ENCODE peak calls at places on chromosomes 1 and 21, in eight cellular contexts. L is endothelial cell of umbilical vein, X is upper lobe of left lung, D is tibial nerve, R is esophagus muscularis mucosa, O is GM12891, E is thyroid gland, F is A549. V is an unnamed sample.

GRCh38 chr21:45543710-45544448 is 1.6 kb upstream of the SLC19A1 start:
- DNase-seq in L (no peak), X (peak), D (no peak), R (no peak), O (no peak), E (no peak), F (no peak), V (no peak)

GRCh38 chr1:21903638-21904474 is 33.3 kb downstream of the HSPG2 start:
- DNase-seq in L (peak), X (no peak), D (no peak), R (no peak), O (no peak), E (no peak), F (no peak), V (no peak)

GRCh38 chr1:106038260-106038659 is 1018.2 kb upstream of the PRMT6 start:
- DNase-seq in L (no peak), X (no peak), D (no peak), R (no peak), O (no peak), E (no peak), F (no peak), V (no peak)

GRCh38 chr1:224302947-224303346 is 27.0 kb downstream of the NVL start:
- DNase-seq in L (no peak), X (no peak), D (no peak), R (no peak), O (no peak), E (no peak), F (no peak), V (no peak)

GRCh38 chr1:88890790-88891317 is 513 bp downstream of the GTF2B start:
- DNase-seq in L (peak), X (peak), D (no peak), R (no peak), O (no peak), E (peak), F (no peak), V (no peak)

GRCh38 chr1:214044438-214045214 is 56.9 kb downstream of the PROX1 start:
- DNase-seq in L (no peak), X (no peak), D (no peak), R (no peak), O (no peak), E (peak), F (peak), V (no peak)

GRCh38 chr1:2594001-2594640 is 7.5 kb downstream of the PRXL2B start:
- DNase-seq in L (peak), X (peak), D (no peak), R (no peak), O (peak), E (peak), F (no peak), V (no peak)

GRCh38 chr1:245105815-245106410 is 48.9 kb upstream of the KIF26B start:
- DNase-seq in L (no peak), X (no peak), D (no peak), R (no peak), O (no peak), E (no peak), F (no peak), V (no peak)

GRCh38 chr21:41133896-41134522 is 34.0 kb upstream of the BACE2 start:
- DNase-seq in L (peak), X (no peak), D (no peak), R (no peak), O (peak), E (no peak), F (peak), V (no peak)

GRCh38 chr1:205472737-205473565 is 17.1 kb upstream of the BLACAT1 start:
- DNase-seq in L (no peak), X (no peak), D (no peak), R (no peak), O (no peak), E (no peak), F (no peak), V (no peak)

GRCh38 chr1:103527331-103527730 is 1.8 kb downstream of the RNPC3 start:
- DNase-seq in L (no peak), X (no peak), D (no peak), R (no peak), O (no peak), E (no peak), F (no peak), V (no peak)

GRCh38 chr1:233791372-233791703 is 113.1 kb upstream of the SLC35F3 start:
- DNase-seq in L (no peak), X (no peak), D (no peak), R (no peak), O (no peak), E (no peak), F (no peak), V (no peak)

GRCh38 chr1:241518447-241519307 is 878 bp downstream of the FH start:
- DNase-seq in L (peak), X (peak), D (no peak), R (no peak), O (no peak), E (peak), F (no peak), V (no peak)

GRCh38 chr1:237736372-237737029 is 154.2 kb downstream of the ZP4 start:
- DNase-seq in L (no peak), X (no peak), D (no peak), R (no peak), O (peak), E (no peak), F (peak), V (no peak)

GRCh38 chr1:12112711-12113161 is 49.6 kb downstream of the TNFRSF8 start:
- DNase-seq in L (no peak), X (no peak), D (no peak), R (no peak), O (no peak), E (no peak), F (no peak), V (no peak)

GRCh38 chr1:21329209-21329844 is 39.1 kb upstream of the ECE1 start:
- DNase-seq in L (no peak), X (no peak), D (no peak), R (no peak), O (no peak), E (no peak), F (no peak), V (no peak)

GRCh38 chr1:224632381-224632871 is 16.3 kb downstream of the CNIH3 start:
- DNase-seq in L (peak), X (no peak), D (no peak), R (no peak), O (no peak), E (no peak), F (no peak), V (no peak)

GRCh38 chr1:84753516-84754375 is 63.5 kb upstream of the SSX2IP start:
- DNase-seq in L (peak), X (peak), D (peak), R (peak), O (peak), E (peak), F (peak), V (peak)

GRCh38 chr1:231374394-231374793 is 36.3 kb downstream of the SPRTN start:
- DNase-seq in L (no peak), X (no peak), D (no peak), R (no peak), O (no peak), E (no peak), F (no peak), V (no peak)

GRCh38 chr1:171173069-171173468 is 12.0 kb upstream of the FMO2 start:
- DNase-seq in L (no peak), X (no peak), D (no peak), R (no peak), O (no peak), E (no peak), F (no peak), V (no peak)

GRCh38 chr1:3670823-3671251 is 18.5 kb downstream of the TP73 start:
- DNase-seq in L (no peak), X (peak), D (no peak), R (no peak), O (no peak), E (no peak), F (no peak), V (no peak)

GRCh38 chr1:61352845-61353435 is 270.6 kb downstream of the NFIA start:
- DNase-seq in L (no peak), X (no peak), D (no peak), R (no peak), O (no peak), E (no peak), F (no peak), V (no peak)

GRCh38 chr1:74587888-74588287 is 75.5 kb upstream of the LRRC53 start:
- DNase-seq in L (no peak), X (no peak), D (no peak), R (no peak), O (no peak), E (no peak), F (no peak), V (no peak)

GRCh38 chr1:56073614-56074356 is 505.6 kb downstream of the PLPP3 start:
- DNase-seq in L (peak), X (peak), D (peak), R (no peak), O (no peak), E (peak), F (no peak), V (no peak)

GRCh38 chr1:8424539-8425116 is 106.7 kb downstream of the SLC45A1 start:
- DNase-seq in L (peak), X (peak), D (no peak), R (no peak), O (no peak), E (peak), F (peak), V (no peak)

GRCh38 chr1:42966688-42967609 is 8.3 kb upstream of the SLC2A1 start:
- DNase-seq in L (peak), X (peak), D (no peak), R (no peak), O (no peak), E (peak), F (peak), V (peak)

GRCh38 chr1:27513521-27513920 is 23.6 kb upstream of the WASF2 start:
- DNase-seq in L (no peak), X (no peak), D (no peak), R (no peak), O (no peak), E (no peak), F (no peak), V (no peak)

GRCh38 chr1:2985694-2986548 is 35.3 kb upstream of the ACTRT2 start:
- DNase-seq in L (no peak), X (no peak), D (no peak), R (no peak), O (no peak), E (no peak), F (no peak), V (no peak)

GRCh38 chr1:213693864-213694263 is 293.9 kb upstream of the PROX1 start:
- DNase-seq in L (no peak), X (no peak), D (no peak), R (no peak), O (no peak), E (no peak), F (no peak), V (no peak)

GRCh38 chr1:33277488-33278084 is 21.3 kb downstream of the ZNF362 start:
- DNase-seq in L (no peak), X (no peak), D (no peak), R (no peak), O (no peak), E (no peak), F (no peak), V (no peak)

GRCh38 chr1:206748348-206749034 is 22.1 kb upstream of the IL19 start:
- DNase-seq in L (peak), X (no peak), D (no peak), R (no peak), O (no peak), E (no peak), F (no peak), V (no peak)
- TF ChIP-seq POLR2A in L (no peak), X (no peak), D (no peak), R (no peak), O (no peak), E (no peak), F (no peak), V (no peak)

GRCh38 chr1:200912737-200913407 is 18.2 kb downstream of the INAVA start:
- DNase-seq in L (no peak), X (no peak), D (no peak), R (no peak), O (no peak), E (no peak), F (no peak), V (no peak)
- TF ChIP-seq POLR2A in L (no peak), X (no peak), D (no peak), R (no peak), O (no peak), E (no peak), F (no peak), V (no peak)

GRCh38 chr1:6613361-6614018 is at the start of gene PHF13:
- DNase-seq in L (peak), X (peak), D (peak), R (peak), O (peak), E (peak), F (peak), V (peak)

GRCh38 chr1:6614019-6614952 is 755 bp downstream of the PHF13 start:
- DNase-seq in L (peak), X (peak), D (no peak), R (no peak), O (peak), E (peak), F (no peak), V (no peak)

GRCh38 chr1:6614953-6615785 is 1.6 kb downstream of the PHF13 start:
- DNase-seq in L (no peak), X (no peak), D (no peak), R (no peak), O (no peak), E (peak), F (no peak), V (no peak)

DNA sequence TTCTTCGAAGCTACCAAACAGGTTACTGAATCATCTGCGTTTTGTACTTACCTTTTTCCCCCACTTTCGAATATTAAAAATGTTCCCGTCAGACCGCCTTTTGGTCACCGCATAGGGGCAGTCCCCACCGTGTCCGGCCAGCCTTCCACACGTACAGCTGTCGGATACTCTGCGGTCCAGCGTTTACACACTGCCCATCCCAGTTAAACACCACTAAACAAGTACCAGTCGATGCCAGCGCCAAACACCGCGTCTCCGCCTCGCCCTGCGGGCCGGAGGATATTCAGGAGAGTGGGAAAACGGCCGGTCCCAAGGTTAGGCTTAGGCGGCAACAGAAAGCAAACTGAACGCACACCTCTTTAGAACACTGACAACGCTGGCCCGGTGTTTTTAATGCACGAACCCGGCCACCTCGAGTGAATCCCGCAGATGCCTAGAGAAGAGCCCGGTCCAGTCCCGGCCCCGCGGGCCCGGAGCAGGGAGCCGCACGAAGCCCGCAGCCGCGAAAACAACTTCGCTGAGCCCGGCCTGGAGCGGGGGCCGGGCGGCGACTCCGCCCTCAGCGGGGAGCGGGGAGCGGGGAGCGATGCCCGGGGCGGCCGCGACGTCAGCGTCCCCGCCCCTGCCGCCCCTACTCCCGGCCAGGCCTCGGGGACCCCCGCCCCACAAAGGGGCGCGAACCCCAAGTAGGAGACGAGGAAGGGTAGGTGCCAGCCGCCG is 730 bp upstream of the PHF13 start:
- DNase-seq in L (peak), X (peak), D (no peak), R (no peak), O (peak), E (peak), F (peak), V (peak)
- TF ChIP-seq POLR2A in L (no peak), X (peak), D (peak), R (peak), O (no peak), E (peak), F (no peak), V (peak)

GRCh38 chr1:112196731-112197130 is 199.3 kb upstream of the CTTNBP2NL start:
- DNase-seq in L (no peak), X (no peak), D (no peak), R (no peak), O (no peak), E (no peak), F (no peak), V (no peak)
- TF ChIP-seq POLR2A in L (no peak), X (no peak), D (no peak), R (no peak), O (no peak), E (no peak), F (no peak), V (no peak)

GRCh38 chr1:46194641-46195179 is 3.5 kb downstream of the POMGNT1 start:
- DNase-seq in L (no peak), X (no peak), D (no peak), R (no peak), O (no peak), E (peak), F (no peak), V (no peak)
- TF ChIP-seq POLR2A in L (no peak), X (no peak), D (no peak), R (no peak), O (no peak), E (no peak), F (no peak), V (no peak)

GRCh38 chr1:180535418-180535999 is 23.3 kb upstream of the OVAAL start:
- DNase-seq in L (no peak), X (no peak), D (no peak), R (no peak), O (no peak), E (no peak), F (no peak), V (no peak)

GRCh38 chr1:180530501-180530900 is 28.1 kb upstream of the ACBD6 start:
- DNase-seq in L (peak), X (peak), D (no peak), R (no peak), O (no peak), E (peak), F (peak), V (peak)

GRCh38 chr1:180534199-180534598 is 24.6 kb upstream of the OVAAL start:
- DNase-seq in L (no peak), X (no peak), D (no peak), R (no peak), O (no peak), E (no peak), F (no peak), V (no peak)

GRCh38 chr1:180532854-180533253 is 25.9 kb upstream of the OVAAL start:
- DNase-seq in L (no peak), X (no peak), D (no peak), R (no peak), O (no peak), E (no peak), F (no peak), V (no peak)

DNA sequence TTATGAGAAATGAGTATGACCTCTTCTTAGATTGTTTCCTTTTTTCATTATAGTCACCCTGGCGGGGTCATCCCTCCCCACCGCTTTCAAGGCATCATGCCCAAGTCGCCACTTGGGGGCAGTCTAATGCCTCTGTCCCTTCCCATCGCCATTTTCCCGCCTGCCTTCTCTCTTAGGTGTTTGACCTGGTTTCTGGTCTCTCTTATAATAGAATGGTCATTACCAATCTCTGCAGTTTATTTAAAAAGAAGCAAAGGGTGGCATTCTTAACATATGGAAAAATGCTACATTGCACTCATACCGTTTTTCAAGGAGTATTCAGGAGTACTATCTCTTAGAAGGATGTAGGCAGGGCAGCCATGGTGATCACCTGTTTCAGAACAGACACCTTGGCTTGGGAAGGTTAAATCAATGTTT is 25.2 kb upstream of the OVAAL start:
- DNase-seq in L (peak), X (peak), D (peak), R (no peak), O (peak), E (peak), F (peak), V (peak)
- TF ChIP-seq POLR2A in L (no peak), X (no peak), D (no peak), R (no peak), O (no peak), E (no peak), F (no peak), V (no peak)

DNA sequence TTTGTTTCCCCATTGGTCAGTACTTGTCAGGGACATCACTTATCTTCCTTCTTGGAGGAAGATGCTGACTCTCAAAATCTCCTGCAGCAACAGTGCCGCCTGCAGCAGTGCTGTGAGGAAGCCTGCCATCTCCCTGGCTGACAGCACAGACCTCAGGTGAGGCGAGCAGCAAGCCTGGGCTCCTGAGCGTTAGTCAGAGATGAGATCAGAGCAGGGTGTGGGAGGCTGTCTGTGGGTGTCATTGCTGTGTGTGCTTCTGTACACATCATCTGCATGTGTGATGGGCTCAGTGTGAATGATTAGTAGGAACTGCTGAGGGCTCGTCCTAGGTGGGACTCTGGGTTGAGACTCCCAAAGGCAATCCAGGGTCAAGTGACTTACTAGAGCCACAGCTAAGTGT is 6.1 kb downstream of the STRIP1 start:
- DNase-seq in L (no peak), X (no peak), D (no peak), R (no peak), O (no peak), E (no peak), F (no peak), V (no peak)
- TF ChIP-seq POLR2A in L (no peak), X (no peak), D (no peak), R (no peak), O (no peak), E (no peak), F (no peak), V (no peak)

DNA sequence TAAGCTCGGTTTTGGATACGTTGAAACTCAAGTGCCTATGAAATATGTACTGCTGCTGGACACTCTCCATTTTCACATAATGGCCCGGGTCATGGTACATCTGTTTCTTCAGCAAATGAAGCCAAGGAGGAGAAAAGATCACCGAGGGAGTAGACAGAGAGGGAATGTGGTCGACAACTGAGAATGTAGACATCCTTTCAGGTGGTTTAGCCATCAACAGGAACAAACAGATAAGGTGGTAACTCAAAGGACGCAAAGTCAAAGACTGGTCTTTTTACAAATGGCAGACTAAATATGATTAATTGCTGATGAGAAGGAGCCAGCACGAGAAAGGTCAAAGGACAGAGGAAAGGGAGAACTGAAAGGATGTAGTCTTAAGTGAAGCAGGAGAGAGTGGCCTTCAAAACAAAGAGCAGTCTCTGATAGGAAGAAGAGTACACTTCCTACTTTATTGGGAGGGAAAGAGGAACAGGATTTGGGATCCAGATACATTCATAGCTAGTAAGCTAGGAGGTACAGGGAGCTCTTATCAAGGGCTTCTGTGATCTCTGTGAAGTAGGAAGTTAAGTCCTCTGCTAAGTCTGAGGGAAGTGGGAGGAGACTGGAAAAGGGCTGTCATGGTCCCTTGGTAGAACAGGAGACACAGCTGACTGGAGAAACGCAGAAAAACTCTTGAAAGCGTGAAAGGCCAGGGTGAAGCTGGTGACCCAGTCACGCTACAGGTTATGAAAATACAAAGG is 28.3 kb downstream of the NUP133 start:
- DNase-seq in L (no peak), X (no peak), D (no peak), R (no peak), O (no peak), E (peak), F (no peak), V (no peak)
- TF ChIP-seq POLR2A in L (no peak), X (no peak), D (no peak), R (no peak), O (peak), E (no peak), F (no peak), V (no peak)

GRCh38 chr1:156748670-156749428 is 2.6 kb downstream of the HDGF start:
- DNase-seq in L (peak), X (peak), D (peak), R (no peak), O (no peak), E (peak), F (peak), V (no peak)
- TF ChIP-seq POLR2A in L (no peak), X (no peak), D (peak), R (no peak), O (peak), E (peak), F (no peak), V (no peak)